ENCODE peak calls at places on chromosomes 3 and 15, in four cellular contexts. Y is PC-3, F is right lobe of liver, B is ovary. G is an unnamed sample.

GRCh38 chr3:149115114-149115513 is 14.3 kb upstream of the HPS3 start:
- DNase-seq in B (no peak), F (no peak), Y (no peak), G (no peak)

GRCh38 chr15:44537728-44538240 is 837 bp downstream of the EIF3J start:
- DNase-seq in B (no peak), F (no peak), Y (peak; percentile 36), G (no peak)

GRCh38 chr3:58351920-58352319 is 19.2 kb downstream of the PXK start:
- DNase-seq in Y (no peak), B (no peak), F (no peak), G (no peak)

GRCh38 chr15:43771816-43772215 is 5.0 kb downstream of the ELL3 start:
- DNase-seq in B (no peak), F (no peak), Y (no peak), G (no peak)

GRCh38 chr3:63043631-63044030 is 168.4 kb upstream of the CADPS start:
- DNase-seq in B (no peak), Y (peak; percentile 2), F (no peak), G (peak; percentile 20)

GRCh38 chr3:12175844-12176453 is 17.2 kb upstream of the TIMP4 start:
- DNase-seq in B (peak; percentile 48), F (peak; percentile 56), Y (peak; percentile 73), G (peak; percentile 86)

GRCh38 chr3:197372076-197372661 is 73.8 kb upstream of the DLG1 start:
- DNase-seq in F (no peak), B (no peak), Y (peak; percentile 98), G (no peak)

GRCh38 chr3:112247351-112247750 is 46.7 kb downstream of the SLC9C1 start:
- DNase-seq in Y (no peak), F (no peak), B (no peak), G (no peak)

GRCh38 chr15:36479200-36479896 is 100.1 kb upstream of the CDIN1 start:
- DNase-seq in F (no peak), Y (no peak), B (no peak), G (no peak)

GRCh38 chr3:42526616-42527367 is 24.3 kb downstream of the VIPR1 start:
- DNase-seq in B (no peak), F (no peak), Y (no peak), G (no peak)

GRCh38 chr15:69359724-69360123 is 54.4 kb upstream of the KIF23 start:
- DNase-seq in F (no peak), B (no peak), Y (no peak), G (peak; percentile 44)

GRCh38 chr15:68479406-68479805 is 47.4 kb upstream of the ITGA11 start:
- DNase-seq in B (no peak), F (no peak), Y (no peak), G (no peak)

GRCh38 chr3:146895026-146895749 is 290.0 kb upstream of the PLSCR5 start:
- DNase-seq in Y (no peak), F (no peak), B (no peak), G (no peak)

GRCh38 chr15:82146990-82147461 is 101.2 kb upstream of the MEX3B start:
- DNase-seq in B (no peak), Y (peak; percentile 74), F (no peak), G (peak; percentile 56)

DNA sequence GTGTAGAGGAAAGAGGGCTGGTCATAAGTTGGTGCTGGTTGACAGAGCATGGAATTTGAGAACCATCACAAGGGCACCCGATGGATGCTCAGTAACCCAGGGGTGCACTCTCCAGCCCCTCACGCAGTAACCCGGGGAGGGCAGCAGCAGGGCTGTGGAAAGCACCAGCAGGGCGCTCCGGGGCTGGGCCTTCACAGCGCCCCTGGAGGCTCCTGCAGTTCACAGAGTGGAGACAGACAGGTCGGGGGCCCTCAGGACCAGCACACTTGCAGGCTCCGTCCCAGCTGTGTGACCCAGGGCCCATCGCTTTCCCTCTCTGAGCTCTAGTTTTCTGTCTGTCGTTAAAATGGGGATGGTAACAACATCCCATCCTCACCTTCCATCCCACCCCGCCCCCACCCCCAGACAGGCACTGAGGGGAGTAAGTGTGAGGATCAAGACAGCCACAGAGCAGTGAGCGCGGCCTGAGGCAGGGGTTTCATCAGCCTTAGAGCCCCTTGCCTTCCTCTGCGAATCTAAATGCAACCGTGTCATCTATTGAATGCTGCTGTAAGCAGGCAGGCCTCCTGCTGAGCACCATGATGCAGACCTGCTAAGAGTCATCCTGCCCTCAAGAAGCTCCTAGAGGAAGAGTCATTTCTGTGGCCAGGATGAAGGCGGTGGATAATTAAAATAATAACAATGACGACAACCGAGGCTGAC is 90.2 kb upstream of the LINGO1 start:
- DNase-seq in B (no peak), F (no peak), Y (no peak), G (no peak)
- TF ChIP-seq CTCF in B (no peak), F (no peak), Y (no peak), G (no peak)

GRCh38 chr3:3172627-3173026 is 6.9 kb downstream of the CRBN start:
- DNase-seq in B (no peak), Y (no peak), F (no peak), G (no peak)
- H3K36me3 ChIP-seq in B (no peaks in the 10 kb centered on the region), Y (peaks cover 46% of the 10 kb centered on the region), F (peaks cover 18% of the 10 kb centered on the region), G (peaks cover 65% of the 10 kb centered on the region)

DNA sequence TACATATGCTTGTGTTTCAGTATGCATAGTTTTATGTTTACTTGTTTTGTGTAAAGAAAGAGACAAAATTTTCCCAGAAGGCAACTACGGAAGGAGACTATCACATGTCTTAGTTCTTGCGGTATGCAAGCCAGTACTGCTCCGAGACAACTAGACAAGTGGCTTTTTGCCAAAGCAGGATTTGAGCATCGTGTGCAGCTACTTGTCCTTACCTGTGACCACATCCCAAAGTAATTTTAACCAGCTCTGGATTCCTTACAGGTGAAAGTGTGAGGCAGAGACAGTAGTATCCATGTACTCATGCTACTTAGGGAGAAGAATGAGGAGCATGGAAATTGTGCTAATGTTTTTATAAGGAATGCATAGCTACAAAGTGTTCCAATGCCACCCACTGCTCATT is 591.3 kb upstream of the NR2F2 start:
- DNase-seq in Y (no peak), F (no peak), B (no peak), G (no peak)
- H3K9me3 ChIP-seq in Y (no peaks in the 10 kb centered on the region), F (no peaks in the 10 kb centered on the region), B (no peaks in the 10 kb centered on the region), G (no peaks in the 10 kb centered on the region)

DNA sequence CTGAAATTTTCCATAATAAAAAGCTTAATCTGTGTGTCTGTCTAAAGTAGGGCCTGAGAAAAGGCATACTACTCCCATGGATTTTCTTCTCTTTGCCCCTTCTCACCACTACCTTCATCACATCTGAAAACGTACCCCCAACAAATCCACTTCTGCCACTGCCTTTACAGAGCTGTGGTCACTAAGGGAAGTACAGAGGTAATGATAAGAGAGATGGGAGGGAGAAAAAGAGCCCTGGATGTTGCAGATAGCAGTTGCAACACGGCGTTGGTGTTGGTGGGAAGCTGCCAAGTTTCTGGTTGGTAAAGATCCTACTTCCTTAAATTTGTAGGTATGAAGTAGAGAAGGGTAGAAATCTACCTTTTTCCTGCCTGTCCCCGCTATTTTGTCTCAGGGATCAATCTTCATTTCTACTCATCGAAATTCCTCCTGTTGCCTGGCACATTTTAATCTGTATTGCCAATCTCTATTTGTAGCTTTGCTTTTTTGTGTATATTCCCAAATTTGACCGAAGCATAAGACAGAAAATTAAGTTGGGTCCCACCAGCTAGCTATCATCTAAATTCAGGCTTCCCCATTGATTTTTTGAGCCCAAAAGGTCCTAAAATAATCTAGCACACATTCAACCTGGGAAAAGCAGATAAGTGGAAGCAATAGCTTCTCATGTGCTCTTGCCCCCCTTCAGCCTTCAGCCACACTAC is 102.9 kb downstream of the TFDP2 start:
- DNase-seq in F (no peak), Y (no peak), B (no peak), G (no peak)
- TF ChIP-seq CTCF in F (no peak), Y (no peak), B (no peak), G (no peak)

DNA sequence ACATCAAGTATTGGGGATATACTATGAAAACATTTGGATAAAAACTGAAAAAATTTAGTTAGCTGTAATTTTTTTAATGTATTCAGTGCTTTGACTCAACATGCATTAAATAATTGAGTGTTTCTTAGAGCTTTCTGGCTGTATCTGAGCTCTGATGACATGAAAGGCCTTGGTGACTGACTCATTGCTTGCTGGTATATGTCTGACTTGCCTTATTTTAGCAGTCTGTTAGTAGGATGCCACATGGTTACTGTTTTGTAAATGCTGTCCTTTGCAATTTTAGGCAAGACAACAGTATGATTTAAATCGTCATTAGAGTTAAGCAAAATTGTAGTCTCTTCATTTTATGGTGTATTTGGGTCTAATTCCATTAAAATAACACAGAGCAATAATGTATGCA is 199.2 kb downstream of the GHSR start:
- DNase-seq in B (no peak), Y (no peak), F (no peak), G (no peak)
- H3K36me3 ChIP-seq in B (no peaks in the 10 kb centered on the region), Y (peaks cover 17% of the 10 kb centered on the region), F (no peaks in the 10 kb centered on the region), G (no peaks in the 10 kb centered on the region)

DNA sequence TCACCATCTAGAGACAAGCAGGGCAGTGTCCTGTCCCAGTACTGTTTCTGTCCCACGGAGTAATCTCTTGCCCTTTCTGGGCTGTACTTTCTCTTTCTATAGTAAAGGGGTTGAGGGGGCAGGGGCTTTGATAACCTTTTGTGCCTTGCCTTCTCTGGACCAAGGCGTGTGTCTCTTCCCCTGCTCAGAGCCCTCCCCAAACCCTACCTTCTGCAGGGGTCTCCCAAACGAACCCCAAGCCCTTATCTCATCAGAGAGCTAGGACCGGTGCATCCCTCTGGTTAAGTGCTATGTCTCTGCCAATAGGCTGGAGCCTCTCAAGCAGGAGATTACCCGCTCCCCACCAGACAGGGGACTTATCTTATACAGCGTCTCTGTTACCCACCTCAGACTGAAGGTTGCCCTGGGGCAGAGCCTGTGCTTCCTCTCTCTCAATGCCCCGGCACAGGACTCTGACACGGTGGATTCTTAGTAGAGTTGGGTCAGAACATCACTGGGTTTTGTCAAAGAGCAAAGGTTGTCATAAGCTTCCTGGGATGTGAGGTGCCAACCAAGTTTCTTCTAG is 2.9 kb downstream of the PLEKHO2 start:
- DNase-seq in F (no peak), B (no peak), Y (no peak), G (no peak)
- H3K9me3 ChIP-seq in F (no peaks in the 10 kb centered on the region), B (no peaks in the 10 kb centered on the region), Y (no peaks in the 10 kb centered on the region), G (no peaks in the 10 kb centered on the region)

DNA sequence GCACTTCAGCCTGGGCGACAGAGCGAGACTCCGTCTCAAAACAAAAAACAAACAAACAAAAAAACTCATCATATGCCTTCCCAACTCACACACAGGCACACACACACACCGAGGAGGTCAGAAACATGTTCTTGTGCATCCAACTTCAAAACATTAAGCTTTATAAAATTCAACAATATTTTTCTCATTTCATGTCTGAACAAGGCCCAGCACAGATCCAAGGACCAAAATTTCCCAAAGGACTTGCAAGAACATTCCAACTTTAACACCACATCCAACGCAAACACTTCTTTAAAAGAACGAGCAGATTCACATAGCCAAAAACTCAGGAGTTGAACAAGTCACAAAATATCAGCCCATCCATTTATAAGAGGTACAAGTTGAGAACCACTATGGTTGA is 148.4 kb downstream of the MAGI1 start:
- DNase-seq in B (no peak), Y (no peak), F (no peak), G (no peak)
- TF ChIP-seq CTCF in B (no peak), Y (no peak), F (no peak), G (no peak)

GRCh38 chr3:33395900-33396299 is 44.3 kb downstream of the UBP1 start:
- DNase-seq in B (no peak), F (no peak), Y (no peak), G (peak; percentile 16)

GRCh38 chr3:33402936-33403335 is 37.3 kb downstream of the UBP1 start:
- DNase-seq in F (no peak), B (no peak), Y (no peak), G (no peak)

GRCh38 chr3:33398410-33398809 is 41.8 kb downstream of the UBP1 start:
- DNase-seq in Y (no peak), B (no peak), F (no peak), G (no peak)

GRCh38 chr3:33403756-33404155 is 36.4 kb downstream of the UBP1 start:
- DNase-seq in B (no peak), F (no peak), Y (no peak), G (no peak)

DNA sequence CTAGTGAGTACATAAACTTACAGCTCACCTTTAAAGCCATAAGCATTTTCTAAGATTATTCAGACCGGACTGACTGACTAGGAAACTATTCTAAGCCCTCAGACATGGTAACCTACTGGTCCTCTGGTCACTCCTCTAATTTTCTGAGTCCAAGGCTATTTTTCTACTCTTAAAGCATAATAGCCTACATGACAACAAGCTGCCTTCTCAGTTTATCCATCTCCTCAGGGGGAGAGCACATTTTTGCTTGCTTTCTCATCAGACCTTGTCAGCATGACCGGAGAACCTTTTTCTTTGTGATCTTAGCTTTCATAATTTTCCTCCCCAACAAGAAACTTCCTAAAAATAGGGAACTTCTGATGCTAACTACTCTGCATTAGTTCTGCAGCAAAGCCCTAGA is 38.4 kb downstream of the UBP1 start:
- DNase-seq in B (no peak), Y (no peak), F (no peak), G (no peak)
- H3K36me3 ChIP-seq in B (no peaks in the 10 kb centered on the region), Y (peaks cover 75% of the 10 kb centered on the region), F (peaks cover 70% of the 10 kb centered on the region), G (peaks cover 87% of the 10 kb centered on the region)

G was measured in adrenal gland.